ENCODE peak calls at places on chromosomes 5 and 9, in seven cellular contexts. L is SW480; T is hippocampal formation; W is K562; Z is heart left ventricle; D is activated effector memory CD4-positive, alpha-beta T cell treated with anti-CD3 and anti-CD28 coated beads, Interleukin-2, amount 50 U/mL, for 16 hours; G is RWPE2. K is an unnamed sample.

GRCh38 chr9:133226219-133227171 is 17.4 kb upstream of the OBP2B start:
- DNase-seq in L (no peak), T (no peak), W (no peak), Z (no peak), D (no peak), G (no peak), K (no peak)

GRCh38 chr5:105573575-105573974 is 2011.0 kb upstream of the NUDT12 start:
- DNase-seq in L (no peak), T (no peak), W (no peak), Z (no peak), D (no peak), G (no peak), K (no peak)

GRCh38 chr9:136882109-136882946 is 4.0 kb upstream of the TRAF2 start:
- DNase-seq in L (peak; percentile 86), T (no peak), W (peak; percentile 59), Z (peak; percentile 59), D (peak; percentile 97), G (peak; percentile 92), K (no peak)

GRCh38 chr9:134545213-134546211 is 96.1 kb upstream of the COL5A1 start:
- DNase-seq in L (no peak), T (no peak), W (no peak), Z (no peak), D (no peak), G (no peak), K (peak; percentile 22)

GRCh38 chr5:119537704-119538103 is 85.4 kb downstream of the HSD17B4 start:
- DNase-seq in L (no peak), T (no peak), W (no peak), Z (no peak), D (no peak), G (no peak), K (no peak)

GRCh38 chr5:172886974-172887491 is 53.0 kb downstream of the ERGIC1 start:
- DNase-seq in L (no peak), T (peak; percentile 60), W (no peak), Z (peak; percentile 68), D (no peak), G (peak; percentile 91), K (peak; percentile 55)

GRCh38 chr9:68802525-68803015 is 97.5 kb downstream of the PIP5K1B start:
- DNase-seq in L (no peak), T (no peak), W (no peak), Z (no peak), D (no peak), G (no peak), K (no peak)

GRCh38 chr9:71249729-71250317 is 128.4 kb upstream of the TRPM3 start:
- DNase-seq in L (peak; percentile 66), T (peak; percentile 59), W (peak; percentile 25), Z (no peak), D (no peak), G (no peak), K (no peak)

GRCh38 chr9:35689601-35690446 is at the start of gene TPM2:
- DNase-seq in L (no peak), T (no peak), W (peak; percentile 28), Z (peak; percentile 88), D (no peak), G (no peak), K (no peak)

GRCh38 chr9:86097510-86098224 is 1.7 kb downstream of the GOLM1 start:
- DNase-seq in L (no peak), T (no peak), W (no peak), Z (no peak), D (no peak), G (no peak), K (no peak)